ENCODE peak calls at places on chromosomes 7 and 10, in seven cellular contexts. E is neuronal stem cell, Z is OCI-LY7, P is osteoblast, V is PC-9, H is trophoblast cell, A is fibroblast of lung. S is an unnamed sample.

GRCh38 chr10:4195214-4195613 is 410.2 kb upstream of the KLF6 start:
- DNase-seq in E (no peak), Z (no peak), P (no peak), V (no peak), H (peak), A (peak), S (no peak)

GRCh38 chr7:55975944-55976633 is 11.7 kb downstream of the NIPSNAP2 start:
- DNase-seq in E (no peak), Z (no peak), P (no peak), V (no peak), H (no peak), A (no peak), S (no peak)

GRCh38 chr7:151769189-151769821 is 107.6 kb downstream of the PRKAG2 start:
- DNase-seq in E (no peak), Z (peak), P (no peak), V (no peak), H (no peak), A (no peak), S (no peak)

GRCh38 chr10:96233959-96234358 is 37.4 kb downstream of the BLNK start:
- DNase-seq in E (no peak), Z (no peak), P (no peak), V (no peak), H (no peak), A (no peak), S (no peak)

GRCh38 chr7:55550010-55550409 is 22.3 kb downstream of the VOPP1 start:
- DNase-seq in E (no peak), Z (peak), P (no peak), V (peak), H (no peak), A (no peak), S (no peak)

GRCh38 chr10:13658864-13659685 is 72.3 kb downstream of the PRPF18 start:
- DNase-seq in E (no peak), Z (no peak), P (no peak), V (no peak), H (no peak), A (no peak), S (no peak)

GRCh38 chr7:95863-96260 is 96.5 kb upstream of the FAM20C start:
- DNase-seq in E (no peak), Z (no peak), P (no peak), V (no peak), H (peak), A (peak), S (no peak)

GRCh38 chr7:84100866-84101265 is 93.7 kb downstream of the SEMA3A start:
- DNase-seq in E (no peak), Z (no peak), P (peak), V (no peak), H (no peak), A (peak), S (peak)

GRCh38 chr10:31936933-31937332 is 8.3 kb upstream of the ARHGAP12 start:
- DNase-seq in E (no peak), Z (no peak), P (peak), V (no peak), H (no peak), A (no peak), S (no peak)

GRCh38 chr7:157854066-157854891 is 517.5 kb downstream of the DNAJB6 start:
- DNase-seq in E (no peak), Z (no peak), P (no peak), V (no peak), H (peak), A (no peak), S (no peak)

GRCh38 chr10:11869743-11870460 is 46.7 kb downstream of the PROSER2 start:
- DNase-seq in E (no peak), Z (no peak), P (peak), V (no peak), H (no peak), A (peak), S (peak)

GRCh38 chr7:116249969-116250553 is 39.7 kb downstream of the TES start:
- DNase-seq in E (no peak), Z (no peak), P (peak), V (no peak), H (no peak), A (peak), S (peak)

GRCh38 chr10:30993155-30993554 is 38.5 kb downstream of the ZNF438 start:
- DNase-seq in E (no peak), Z (no peak), P (no peak), V (no peak), H (no peak), A (no peak), S (no peak)

GRCh38 chr7:55570939-55571338 is 1.4 kb downstream of the VOPP1 start:
- DNase-seq in E (no peak), Z (no peak), P (peak), V (no peak), H (no peak), A (peak), S (no peak)

GRCh38 chr10:16581202-16581601 is 59.5 kb upstream of the C1QL3 start:
- DNase-seq in E (no peak), Z (no peak), P (no peak), V (no peak), H (no peak), A (no peak), S (no peak)

GRCh38 chr7:104943502-104944343 is 70.3 kb upstream of the KMT2E start:
- DNase-seq in E (no peak), Z (peak), P (peak), V (peak), H (no peak), A (peak), S (peak)

GRCh38 chr10:22475857-22476600 is 130.7 kb downstream of the SPAG6 start:
- DNase-seq in E (peak), Z (no peak), P (no peak), V (no peak), H (no peak), A (no peak), S (peak)

GRCh38 chr10:124343351-124344265 is 75.1 kb downstream of the OAT start:
- DNase-seq in E (no peak), Z (no peak), P (no peak), V (no peak), H (no peak), A (no peak), S (no peak)

GRCh38 chr7:36966039-36966438 is 241.7 kb upstream of the AOAH start:
- DNase-seq in E (no peak), Z (no peak), P (no peak), V (no peak), H (no peak), A (peak), S (no peak)

GRCh38 chr10:33032354-33033254 is 74.6 kb upstream of the ITGB1 start:
- DNase-seq in E (no peak), Z (no peak), P (peak), V (no peak), H (no peak), A (peak), S (no peak)

GRCh38 chr10:75099952-75100763 is 11.3 kb upstream of the SAMD8 start:
- DNase-seq in E (peak), Z (peak), P (peak), V (peak), H (peak), A (peak), S (peak)

GRCh38 chr7:103446046-103446520 is at the start of gene SLC26A5:
- DNase-seq in E (peak), Z (no peak), P (no peak), V (peak), H (no peak), A (no peak), S (peak)

GRCh38 chr7:79461660-79462059 is 8.2 kb upstream of the MAGI2 start:
- DNase-seq in E (no peak), Z (no peak), P (peak), V (no peak), H (no peak), A (peak), S (no peak)

GRCh38 chr10:21293518-21294356 is 231.7 kb downstream of the SKIDA1 start:
- DNase-seq in E (peak), Z (no peak), P (no peak), V (no peak), H (no peak), A (peak), S (no peak)

GRCh38 chr7:153381275-153382119 is 621.9 kb downstream of the ACTR3B start:
- DNase-seq in E (peak), Z (peak), P (no peak), V (peak), H (peak), A (no peak), S (peak)

GRCh38 chr7:7109934-7110333 is 72.4 kb upstream of the C1GALT1 start:
- DNase-seq in E (no peak), Z (no peak), P (no peak), V (no peak), H (no peak), A (no peak), S (no peak)

GRCh38 chr7:33639552-33640197 is 265.7 kb upstream of the BMPER start:
- DNase-seq in E (no peak), Z (no peak), P (no peak), V (no peak), H (no peak), A (no peak), S (no peak)

GRCh38 chr10:23051855-23052309 is 43.5 kb upstream of the MSRB2 start:
- DNase-seq in E (no peak), Z (no peak), P (no peak), V (peak), H (peak), A (no peak), S (no peak)

GRCh38 chr7:39733881-39734571 is 110.7 kb downstream of the RALA start:
- DNase-seq in E (peak), Z (peak), P (peak), V (peak), H (peak), A (peak), S (no peak)

DNA sequence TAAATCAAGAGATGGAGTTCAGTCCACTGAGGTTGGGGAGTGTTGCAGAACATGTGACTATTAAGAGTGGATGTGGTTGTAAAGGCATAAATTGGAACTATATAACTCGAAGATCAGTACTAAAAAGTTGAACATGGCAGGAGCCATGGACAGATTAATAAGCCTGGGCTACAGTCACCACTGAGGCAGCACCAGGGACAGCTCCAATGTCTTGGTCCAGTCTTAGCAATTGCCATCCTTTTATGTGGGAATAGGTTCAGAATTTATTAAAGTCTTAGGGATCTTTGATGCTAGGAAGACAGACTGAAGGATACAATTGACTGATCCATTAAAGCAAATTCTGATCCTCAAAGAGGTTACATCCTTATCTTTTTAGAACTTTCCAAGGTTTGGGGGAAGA is 156.6 kb downstream of the ADRA2A start:
- DNase-seq in E (peak), Z (no peak), P (no peak), V (no peak), H (no peak), A (no peak), S (no peak)
- H2AFZ ChIP-seq in E (no peak), Z (no peak), P (no peak), V (no peak), H (no peak), A (no peak), S (no peak)

DNA sequence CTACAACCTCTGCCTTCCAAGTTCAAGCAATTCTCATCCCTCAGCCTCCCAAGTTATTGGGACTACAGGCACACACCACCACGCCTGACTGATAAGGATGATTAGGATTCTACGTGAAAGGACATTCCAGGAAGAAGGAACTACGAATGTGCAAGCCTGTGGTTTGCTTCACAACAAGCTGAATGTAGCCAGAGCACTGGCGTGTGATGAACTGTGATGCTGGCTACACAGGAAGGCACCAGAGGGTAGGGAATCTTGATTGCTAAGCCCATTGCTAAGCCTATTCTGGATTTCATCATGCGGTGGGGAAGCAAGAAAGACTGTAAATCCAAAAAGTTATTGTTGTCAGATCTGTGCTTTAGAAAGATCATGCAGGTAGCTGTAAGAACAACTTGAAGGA is 72.3 kb upstream of the SRRM3 start:
- DNase-seq in E (no peak), Z (no peak), P (no peak), V (no peak), H (no peak), A (peak), S (no peak)
- H2AFZ ChIP-seq in E (no peak), Z (no peak), P (no peak), V (no peak), H (no peak), A (no peak), S (no peak)

DNA sequence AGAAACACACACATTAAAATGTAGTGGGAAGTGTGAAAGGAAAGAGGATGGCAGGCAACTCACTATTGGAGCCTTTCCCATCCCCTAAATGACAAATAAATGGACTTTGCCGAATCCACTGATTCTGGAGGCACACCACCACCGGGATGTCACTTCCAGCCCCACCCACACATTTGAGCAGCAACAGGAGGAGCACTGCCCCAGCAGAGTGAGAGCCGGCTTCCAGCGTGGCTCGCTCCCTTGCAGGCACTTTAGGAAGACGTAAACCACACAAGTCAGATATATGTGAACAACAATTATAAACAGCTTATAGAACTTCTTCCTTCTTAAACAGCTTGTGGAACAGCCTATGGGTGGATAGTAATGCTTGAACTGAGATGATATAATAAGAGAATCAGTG is 191.0 kb downstream of the DGKI start:
- DNase-seq in E (no peak), Z (no peak), P (no peak), V (no peak), H (no peak), A (no peak), S (no peak)
- H2AFZ ChIP-seq in E (peak), Z (no peak), P (peak), V (no peak), H (no peak), A (no peak), S (peak)

GRCh38 chr7:149772236-149772820 is 1.1 kb downstream of the ZNF467 start:
- DNase-seq in E (peak), Z (no peak), P (no peak), V (no peak), H (no peak), A (no peak), S (peak)
- H2AFZ ChIP-seq in E (peak), Z (no peak), P (no peak), V (peak), H (no peak), A (no peak), S (peak)

DNA sequence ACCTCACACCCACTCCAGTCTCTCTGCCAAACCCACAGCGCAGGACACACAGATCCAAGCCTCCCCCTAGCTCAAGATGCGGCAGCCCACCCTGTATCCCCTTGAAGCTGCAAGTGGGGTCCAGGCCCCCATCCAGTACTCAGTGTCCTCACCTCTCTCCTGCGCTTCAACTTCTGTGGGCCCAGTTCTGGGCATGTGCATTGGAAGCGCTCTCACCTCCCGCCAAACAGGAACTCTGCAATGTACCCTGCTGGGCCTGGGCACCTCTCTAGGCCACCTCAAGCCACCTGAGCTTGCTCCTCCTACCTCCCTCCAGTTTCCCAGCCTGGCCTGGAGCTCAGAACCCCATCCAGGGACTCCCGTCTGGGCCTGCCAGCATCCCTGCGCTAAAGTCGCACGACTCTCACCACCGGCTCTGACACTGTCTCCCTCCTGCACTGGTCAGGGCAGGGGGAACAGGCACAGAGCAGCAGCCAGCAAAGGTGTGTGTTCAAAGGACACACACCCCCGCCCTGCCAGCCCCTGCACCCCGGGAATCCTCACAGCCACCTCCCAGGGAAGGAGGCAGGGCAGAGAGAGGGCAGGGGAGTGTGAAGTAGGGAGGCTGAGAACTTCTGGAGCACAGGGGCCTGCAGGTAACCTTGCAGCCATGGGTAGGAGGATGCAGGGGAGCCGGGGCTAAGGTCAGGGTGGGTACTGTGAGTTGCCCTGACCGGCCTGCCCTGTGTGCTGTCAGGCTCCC is 51.7 kb upstream of the MSMB start:
- DNase-seq in E (no peak), Z (no peak), P (no peak), V (no peak), H (no peak), A (no peak), S (no peak)
- H2AFZ ChIP-seq in E (no peak), Z (no peak), P (no peak), V (no peak), H (no peak), A (no peak), S (no peak)

GRCh38 chr7:17855202-17855601 is 85.1 kb downstream of the SNX13 start:
- DNase-seq in E (no peak), Z (no peak), P (no peak), V (no peak), H (no peak), A (no peak), S (no peak)

GRCh38 chr7:17849504-17849903 is 90.8 kb downstream of the SNX13 start:
- DNase-seq in E (no peak), Z (no peak), P (no peak), V (no peak), H (no peak), A (peak), S (no peak)

GRCh38 chr7:17854297-17855047 is 85.8 kb downstream of the SNX13 start:
- DNase-seq in E (no peak), Z (no peak), P (no peak), V (no peak), H (peak), A (peak), S (no peak)

GRCh38 chr7:17848516-17848915 is 91.8 kb downstream of the SNX13 start:
- DNase-seq in E (no peak), Z (no peak), P (no peak), V (no peak), H (no peak), A (no peak), S (no peak)

DNA sequence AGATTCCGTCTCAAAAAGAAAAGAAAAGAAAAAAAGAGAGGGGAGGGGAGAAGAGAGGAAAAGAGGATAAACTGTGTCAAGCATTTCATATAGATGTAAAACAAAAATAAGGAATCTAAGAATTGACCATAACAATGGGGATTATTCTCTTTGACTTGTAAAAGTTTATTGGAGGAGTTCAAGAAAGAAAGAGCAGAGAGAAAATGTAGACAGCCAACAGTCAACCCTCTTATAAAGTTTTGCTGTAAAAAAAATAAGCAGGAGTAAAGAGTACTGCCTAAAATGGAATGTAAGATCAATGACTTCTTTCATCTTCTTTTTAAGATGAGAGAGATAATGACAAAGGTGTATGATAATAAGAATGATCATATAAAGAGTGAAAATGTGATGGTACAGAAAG is 87.9 kb downstream of the SNX13 start:
- DNase-seq in E (no peak), Z (no peak), P (no peak), V (no peak), H (no peak), A (no peak), S (no peak)
- H2AFZ ChIP-seq in E (no peak), Z (no peak), P (no peak), V (no peak), H (no peak), A (no peak), S (no peak)

GRCh38 chr10:118342638-118343020 is 505 bp upstream of the FAM204A start:
- DNase-seq in E (no peak), Z (no peak), P (no peak), V (no peak), H (no peak), A (peak), S (no peak)

GRCh38 chr10:118341678-118342637 is at the start of gene FAM204A:
- DNase-seq in E (peak), Z (peak), P (peak), V (peak), H (peak), A (peak), S (peak)

GRCh38 chr10:118343549-118343948 is 1.4 kb upstream of the FAM204A start:
- DNase-seq in E (no peak), Z (no peak), P (no peak), V (no peak), H (no peak), A (no peak), S (no peak)

GRCh38 chr10:118340486-118340885 is 1.6 kb downstream of the FAM204A start:
- DNase-seq in E (no peak), Z (peak), P (no peak), V (no peak), H (no peak), A (no peak), S (no peak)

DNA sequence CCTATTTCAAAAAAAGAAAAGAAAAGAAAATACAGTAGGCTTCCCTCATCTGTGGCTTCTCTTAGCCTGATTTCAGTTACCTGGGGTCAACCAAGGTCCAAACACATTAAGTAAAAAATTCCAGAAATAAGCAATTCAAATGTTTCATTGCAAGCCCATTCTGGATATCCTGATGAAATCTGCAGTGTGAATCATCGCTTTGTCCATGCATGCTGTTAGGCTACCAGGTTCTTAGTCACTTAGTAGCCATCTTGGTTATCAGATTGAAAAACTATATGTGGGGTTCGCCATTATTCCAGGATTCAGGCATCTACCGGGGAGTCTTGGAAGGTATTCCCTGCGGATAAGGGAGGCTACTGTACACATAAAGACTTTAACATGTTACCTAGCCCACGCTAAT is 991 bp upstream of the FAM204A start:
- DNase-seq in E (no peak), Z (no peak), P (no peak), V (no peak), H (peak), A (peak), S (no peak)
- H2AFZ ChIP-seq in E (peak), Z (peak), P (peak), V (no peak), H (no peak), A (no peak), S (peak)